ENCODE peak calls at places on chromosomes 16 and 17, in five cellular contexts. One of them, this sample, is unnamed.

GRCh38 chr16:66728117-66728787 is 23.2 kb downstream of the DYNC1LI2 start:
- DNase-seq in effector CD4-positive, alpha-beta T cell: no peak
- DNase-seq in GM23338: peak
- DNase-seq in GM23248: peak
- DNase-seq in HEK293T: peak
- DNase-seq in this sample: peak

GRCh38 chr17:50135316-50136095 is 5.5 kb upstream of the SAMD14 start:
- DNase-seq in effector CD4-positive, alpha-beta T cell: no peak
- DNase-seq in GM23338: no peak
- DNase-seq in GM23248: no peak
- DNase-seq in HEK293T: no peak
- DNase-seq in this sample: no peak

GRCh38 chr16:69182730-69183416 is 4.1 kb upstream of the SNTB2 start:
- DNase-seq in effector CD4-positive, alpha-beta T cell: no peak
- DNase-seq in GM23338: no peak
- DNase-seq in GM23248: no peak
- DNase-seq in HEK293T: peak
- DNase-seq in this sample: no peak

GRCh38 chr17:48100160-48100559 is 1.1 kb downstream of the CBX1 start:
- DNase-seq in effector CD4-positive, alpha-beta T cell: no peak
- DNase-seq in GM23338: no peak
- DNase-seq in GM23248: peak
- DNase-seq in HEK293T: no peak
- DNase-seq in this sample: peak

GRCh38 chr17:40517286-40517662 is 15.9 kb upstream of the TNS4 start:
- DNase-seq in effector CD4-positive, alpha-beta T cell: no peak
- DNase-seq in GM23338: no peak
- DNase-seq in GM23248: no peak
- DNase-seq in HEK293T: no peak
- DNase-seq in this sample: no peak

GRCh38 chr16:72938426-72939164 is 109.3 kb downstream of the ZFHX3 start:
- DNase-seq in effector CD4-positive, alpha-beta T cell: no peak
- DNase-seq in GM23338: no peak
- DNase-seq in GM23248: peak
- DNase-seq in HEK293T: no peak
- DNase-seq in this sample: peak

GRCh38 chr17:4719684-4720221 is 9.3 kb downstream of the ARRB2 start:
- DNase-seq in effector CD4-positive, alpha-beta T cell: no peak
- DNase-seq in GM23338: no peak
- DNase-seq in GM23248: no peak
- DNase-seq in HEK293T: peak
- DNase-seq in this sample: peak

GRCh38 chr17:12693640-12694039 is 27.9 kb downstream of the MYOCD start:
- DNase-seq in effector CD4-positive, alpha-beta T cell: no peak
- DNase-seq in GM23338: no peak
- DNase-seq in GM23248: peak
- DNase-seq in HEK293T: no peak
- DNase-seq in this sample: no peak

This sample was measured in kidney tubule cell.